ENCODE peak calls at places on chromosomes 13 and 19, in nine cellular contexts. W is ELR; U is aorta; Y is activated CD8-positive, alpha-beta memory T cell treated with anti-CD3 and anti-CD28 coated beads, Interleukin-2, amount 50 U/mL, for 48 hours; G is NCI-H1105; V is AG08395; E is HT1080; Q is cardiac fibroblast; K is GM12891. S is an unnamed sample.

GRCh38 chr13:41563501-41564001 is 106.2 kb downstream of the RGCC start:
- DNase-seq in K (no peak), U (no peak), E (no peak), Y (no peak), W (peak; percentile 37), V (peak; percentile 19), Q (peak; percentile 58), G (no peak), S (no peak)

GRCh38 chr13:99434258-99434788 is 66.9 kb upstream of the TM9SF2 start:
- DNase-seq in Y (peak; percentile 87), W (peak; percentile 8), V (no peak), E (no peak), Q (no peak), U (no peak), K (no peak), G (no peak), S (no peak)

GRCh38 chr19:49873834-49874233 is 3.3 kb downstream of the AKT1S1 start:
- DNase-seq in V (no peak), U (no peak), K (no peak), W (no peak), E (no peak), G (no peak), Q (no peak), Y (no peak), S (no peak)

GRCh38 chr13:86585826-86586225 is 786.6 kb upstream of the SLITRK6 start:
- DNase-seq in Y (no peak), K (no peak), U (no peak), G (no peak), W (no peak), V (peak; percentile 27), E (no peak), Q (peak; percentile 89), S (no peak)

GRCh38 chr19:21604351-21604926 is 99.0 kb downstream of the ZNF429 start:
- DNase-seq in K (no peak), V (peak; percentile 17), G (no peak), U (no peak), W (peak; percentile 40), E (no peak), Y (no peak), Q (peak; percentile 47), S (peak; percentile 33)

GRCh38 chr13:113273856-113274590 is 23.0 kb upstream of the LAMP1 start:
- DNase-seq in Q (peak; percentile 55), E (no peak), Y (no peak), K (no peak), W (peak; percentile 57), V (peak; percentile 48), U (no peak), G (no peak), S (peak; percentile 70)

GRCh38 chr19:35436477-35437141 is 11.4 kb upstream of the FFAR2 start:
- DNase-seq in E (peak; percentile 66), K (no peak), V (peak; percentile 57), W (peak; percentile 13), U (peak; percentile 57), G (no peak), Q (peak; percentile 89), Y (no peak), S (peak; percentile 98)

GRCh38 chr13:50075619-50076097 is 60.4 kb downstream of the KCNRG start:
- DNase-seq in Y (no peak), E (no peak), Q (no peak), K (no peak), W (no peak), G (no peak), U (no peak), V (no peak), S (no peak)

GRCh38 chr13:47087841-47088240 is 191.0 kb upstream of the HTR2A start:
- DNase-seq in E (peak; percentile 83), G (no peak), W (peak; percentile 83), V (peak; percentile 74), Y (no peak), Q (peak; percentile 26), K (no peak), U (no peak), S (no peak)